ENCODE peak calls at places on chromosomes 7 and 10, in nine cellular contexts. M, Y, V, I, F, H, G, S and K are unnamed samples.
A peak's percentile ranks its signal among the peaks of the same experiment; 100 is the strongest.

GRCh38 chr10:15651175-15651574 is 68.5 kb downstream of the ITGA8 start:
- DNase-seq in V (no peak), F (no peak), H (no peak), M (no peak), I (no peak), S (no peak), Y (no peak), G (no peak), K (no peak)

GRCh38 chr7:29871787-29872398 is 65.6 kb downstream of the WIPF3 start:
- DNase-seq in Y (no peak), V (no peak), I (no peak), G (peak; percentile 57), F (no peak), S (no peak), M (peak; percentile 37), H (no peak), K (no peak)

GRCh38 chr7:135661311-135662122 is 797 bp upstream of the STMP1 start:
- DNase-seq in G (no peak), Y (no peak), I (no peak), V (no peak), F (no peak), H (no peak), S (no peak), M (no peak), K (no peak)

GRCh38 chr7:148299877-148300276 is 290.7 kb upstream of the C7orf33 start:
- DNase-seq in S (no peak), G (no peak), V (no peak), H (no peak), Y (no peak), I (no peak), M (no peak), F (no peak), K (no peak)

GRCh38 chr7:81845628-81846259 is 75.9 kb upstream of the HGF start:
- DNase-seq in Y (peak; percentile 7), H (no peak), V (no peak), F (peak; percentile 42), I (no peak), S (no peak), M (peak; percentile 63), G (no peak), K (no peak)

GRCh38 chr10:86594535-86594934 is 59.8 kb upstream of the OPN4 start:
- DNase-seq in I (no peak), Y (no peak), S (no peak), F (no peak), G (peak; percentile 74), V (no peak), M (peak; percentile 90), H (no peak), K (no peak)

GRCh38 chr10:9786576-9786975 is 1231.1 kb upstream of the CELF2 start:
- DNase-seq in F (no peak), M (peak; percentile 69), G (peak; percentile 0), Y (no peak), S (no peak), V (no peak), H (no peak), I (no peak), K (no peak)

GRCh38 chr10:106711313-106711906 is 453.1 kb downstream of the SORCS1 start:
- DNase-seq in F (no peak), V (peak; percentile 41), I (no peak), H (peak; percentile 32), S (no peak), M (peak; percentile 32), G (peak; percentile 15), Y (peak; percentile 57), K (no peak)

GRCh38 chr10:131981429-131982184 is at the start of gene BNIP3:
- DNase-seq in Y (peak; percentile 99), F (peak; percentile 95), G (peak; percentile 91), I (peak; percentile 94), H (peak; percentile 96), M (peak; percentile 99), V (peak; percentile 96), S (peak; percentile 93), K (peak; percentile 94)

GRCh38 chr7:105268056-105268455 is 120.7 kb downstream of the SRPK2 start:
- DNase-seq in H (no peak), F (no peak), Y (no peak), G (peak; percentile 83), S (no peak), I (peak; percentile 24), V (no peak), M (peak; percentile 73), K (no peak)

GRCh38 chr7:44748042-44748947 is at the start of gene ZMIZ2:
- DNase-seq in Y (peak; percentile 93), V (peak; percentile 82), H (peak; percentile 93), G (peak; percentile 83), M (peak; percentile 95), S (peak; percentile 90), I (peak; percentile 86), F (peak; percentile 91), K (peak; percentile 93)

GRCh38 chr7:70890147-70890969 is 241.6 kb upstream of the GALNT17 start:
- DNase-seq in G (no peak), S (no peak), Y (no peak), I (no peak), F (peak; percentile 48), H (no peak), M (no peak), V (no peak), K (no peak)

GRCh38 chr7:114988755-114989154 is 66.9 kb downstream of the MDFIC start:
- DNase-seq in V (no peak), F (no peak), S (no peak), I (no peak), G (peak; percentile 78), M (peak; percentile 88), Y (no peak), H (peak; percentile 74), K (peak; percentile 79)

GRCh38 chr7:31052841-31053601 is 913 bp downstream of the ADCYAP1R1 start:
- DNase-seq in G (no peak), F (no peak), Y (peak; percentile 44), H (no peak), V (no peak), S (no peak), I (no peak), M (no peak), K (no peak)

GRCh38 chr10:71840177-71840711 is 10.8 kb downstream of the PSAP start:
- DNase-seq in I (no peak), G (peak; percentile 98), H (peak; percentile 68), F (no peak), V (no peak), M (peak; percentile 95), Y (peak; percentile 95), S (no peak), K (no peak)

GRCh38 chr7:137934941-137935848 is 66.7 kb downstream of the CREB3L2 start:
- DNase-seq in S (peak; percentile 14), M (no peak), V (no peak), Y (no peak), F (peak; percentile 45), I (no peak), G (no peak), H (no peak), K (no peak)

GRCh38 chr7:142412551-142413193 is 154.8 kb upstream of the PRSS58 start:
- DNase-seq in H (no peak), V (peak; percentile 19), M (peak; percentile 75), Y (peak; percentile 27), S (peak; percentile 15), F (no peak), G (peak; percentile 70), I (peak; percentile 31), K (no peak)

GRCh38 chr10:28089467-28089866 is 90.6 kb upstream of the ODAD2 start:
- DNase-seq in M (peak; percentile 57), F (no peak), S (no peak), I (no peak), V (no peak), G (peak; percentile 90), Y (no peak), H (no peak), K (no peak)

GRCh38 chr7:36723951-36724664 is at the start of gene AOAH:
- DNase-seq in F (peak; percentile 21), I (peak; percentile 56), Y (no peak), S (peak; percentile 88), M (no peak), V (no peak), G (no peak), H (peak; percentile 55), K (peak; percentile 73)

GRCh38 chr7:151628846-151629604 is 109.3 kb upstream of the RHEB start:
- DNase-seq in Y (no peak), V (no peak), S (no peak), F (no peak), M (no peak), I (no peak), H (no peak), G (no peak), K (no peak)

GRCh38 chr7:30852360-30852709 is 59.3 kb upstream of the AQP1 start:
- DNase-seq in Y (no peak), V (no peak), F (no peak), H (no peak), S (no peak), I (no peak), G (no peak), M (peak; percentile 65), K (no peak)

GRCh38 chr10:9268176-9268575 is 1213.7 kb downstream of the GATA3 start:
- DNase-seq in H (no peak), F (no peak), V (no peak), S (no peak), Y (no peak), G (no peak), M (no peak), I (no peak), K (no peak)

GRCh38 chr7:6430271-6430940 is 17.3 kb downstream of the DAGLB start:
- DNase-seq in G (peak; percentile 41), V (no peak), S (no peak), I (no peak), M (peak; percentile 65), Y (no peak), H (no peak), F (no peak), K (no peak)

GRCh38 chr10:43679509-43679908 is 30.8 kb upstream of the ZNF32 start:
- DNase-seq in H (peak; percentile 80), S (no peak), M (peak; percentile 32), I (no peak), F (no peak), G (peak; percentile 88), V (no peak), Y (no peak), K (no peak)

GRCh38 chr7:37234928-37235327 is 213.7 kb downstream of the ELMO1 start:
- DNase-seq in I (no peak), S (peak; percentile 5), H (no peak), M (peak; percentile 2), Y (peak; percentile 8), F (no peak), G (peak; percentile 21), V (no peak), K (no peak)

GRCh38 chr7:79741684-79742083 is 288.2 kb upstream of the MAGI2 start:
- DNase-seq in Y (no peak), S (no peak), I (no peak), V (no peak), F (no peak), M (peak; percentile 24), G (no peak), H (no peak), K (no peak)

GRCh38 chr7:73839743-73840714 is 2.3 kb downstream of the METTL27 start:
- DNase-seq in I (no peak), S (no peak), Y (no peak), H (no peak), F (no peak), V (no peak), M (no peak), G (no peak), K (no peak)

GRCh38 chr10:110916554-110917346 is 2.2 kb downstream of the BBIP1 start:
- DNase-seq in G (peak; percentile 67), V (no peak), S (no peak), H (no peak), I (no peak), M (peak; percentile 89), F (no peak), Y (no peak), K (no peak)

GRCh38 chr10:111211756-111212155 is 134.9 kb downstream of the ADRA2A start:
- DNase-seq in Y (no peak), G (no peak), H (no peak), F (no peak), M (no peak), V (no peak), S (no peak), I (no peak), K (no peak)

GRCh38 chr7:55523366-55523765 is 48.9 kb downstream of the VOPP1 start:
- DNase-seq in V (no peak), Y (no peak), M (peak; percentile 21), I (no peak), H (no peak), G (no peak), S (no peak), F (no peak), K (no peak)